ENCODE peak calls at places on chromosome 16, in seven cellular contexts. A, C, G, J, F, R and U are unnamed samples.

GRCh38 chr16:2686912-2687507 is 4.7 kb downstream of the KCTD5 start:
- DNase-seq in G (no peak), J (no peak), R (peak), F (no peak), C (no peak), A (peak), U (no peak)

GRCh38 chr16:4465977-4466779 is 8.2 kb downstream of the NMRAL1 start:
- DNase-seq in A (peak), J (no peak), G (no peak), F (peak), C (no peak), R (no peak), U (peak)

GRCh38 chr16:83835972-83836566 is 28.3 kb downstream of the HSBP1 start:
- DNase-seq in C (peak), F (no peak), G (peak), R (no peak), A (no peak), J (peak), U (no peak)

GRCh38 chr16:87593710-87594258 is 8.5 kb upstream of the JPH3 start:
- DNase-seq in G (no peak), A (no peak), J (no peak), R (no peak), C (no peak), F (no peak), U (no peak)

GRCh38 chr16:89422905-89423630 is 67.3 kb downstream of the ANKRD11 start:
- DNase-seq in F (no peak), J (peak), R (no peak), G (peak), C (no peak), A (peak), U (no peak)

GRCh38 chr16:58028541-58029070 is 3.1 kb downstream of the MMP15 start:
- DNase-seq in G (no peak), C (no peak), J (peak), F (peak), A (no peak), R (no peak), U (no peak)

GRCh38 chr16:28218109-28218508 is 6.3 kb upstream of the XPO6 start:
- DNase-seq in G (peak), C (no peak), J (peak), F (no peak), R (peak), A (peak), U (peak)

GRCh38 chr16:72013888-72014538 is 5.5 kb downstream of the DHODH start:
- DNase-seq in C (no peak), A (no peak), R (no peak), F (peak), G (peak), J (no peak), U (no peak)

GRCh38 chr16:81410643-81411235 is 33.9 kb upstream of the CMIP start:
- DNase-seq in R (peak), G (peak), C (no peak), F (no peak), A (no peak), J (no peak), U (no peak)

GRCh38 chr16:57038151-57038550 is 48.8 kb downstream of the NLRC5 start:
- DNase-seq in F (no peak), J (peak), R (no peak), A (no peak), G (no peak), C (no peak), U (no peak)

GRCh38 chr16:1152651-1153259 is at the start of gene CACNA1H:
- DNase-seq in C (no peak), A (peak), R (no peak), F (peak), G (no peak), J (no peak), U (peak)

GRCh38 chr16:16017812-16018211 is 68.4 kb downstream of the ABCC1 start:
- DNase-seq in R (no peak), F (no peak), G (peak), C (no peak), J (no peak), A (no peak), U (no peak)

GRCh38 chr16:81429045-81429521 is 15.5 kb upstream of the CMIP start:
- DNase-seq in J (peak), F (peak), G (peak), C (no peak), R (peak), A (no peak), U (no peak)

GRCh38 chr16:10321407-10322397 is 64.2 kb upstream of the ATF7IP2 start:
- DNase-seq in A (no peak), F (no peak), C (no peak), R (no peak), G (no peak), J (no peak), U (no peak)

GRCh38 chr16:11130978-11131665 is 124.9 kb downstream of the SOCS1 start:
- DNase-seq in C (no peak), F (no peak), A (no peak), J (no peak), R (no peak), G (no peak), U (no peak)

GRCh38 chr16:83365166-83365565 is 442.6 kb upstream of the HSBP1 start:
- DNase-seq in R (no peak), C (peak), G (peak), J (peak), A (no peak), F (no peak), U (no peak)